ENCODE peak calls at places on chromosomes 5 and 9, in four cellular contexts. B is RWPE2; K is NCI-H460; L is stimulated activated CD8-positive, alpha-beta memory T cell treated with anti-CD3 and anti-CD28 coated beads, Interleukin-12 subunit alpha, Interleukin-12 subunit beta, amount 100 ng/mL, for 4 hours. Y is an unnamed sample.

GRCh38 chr5:63398346-63398745 is 563.9 kb downstream of the HTR1A start:
- DNase-seq in B (no peak), K (no peak), L (no peak), Y (no peak)

GRCh38 chr9:96884443-96884842 is 30.1 kb upstream of the ZNF782 start:
- DNase-seq in B (peak), K (no peak), L (no peak), Y (no peak)

GRCh38 chr5:172107606-172108005 is 80.4 kb downstream of the STK10 start:
- DNase-seq in B (no peak), K (no peak), L (no peak), Y (no peak)

GRCh38 chr9:2816476-2817141 is 27.3 kb downstream of the PUM3 start:
- DNase-seq in B (no peak), K (no peak), L (no peak), Y (no peak)

GRCh38 chr5:59798862-59799667 is 94.5 kb downstream of the PDE4D start:
- DNase-seq in B (no peak), K (no peak), L (no peak), Y (no peak)

GRCh38 chr5:120942551-120942950 is 478.5 kb downstream of the PRR16 start:
- DNase-seq in B (no peak), K (no peak), L (no peak), Y (no peak)

GRCh38 chr9:99824378-99825157 is 2.9 kb downstream of the NR4A3 start:
- DNase-seq in B (no peak), K (no peak), L (peak), Y (no peak)

GRCh38 chr5:177296581-177296980 is 6.9 kb downstream of the RAB24 start:
- DNase-seq in B (no peak), K (no peak), L (no peak), Y (no peak)

GRCh38 chr5:73419414-73420390 is 28.9 kb downstream of the FOXD1 start:
- DNase-seq in B (no peak), K (no peak), L (no peak), Y (no peak)

GRCh38 chr9:703392-703791 is 138.1 kb upstream of the DMRT1 start:
- DNase-seq in B (no peak), K (no peak), L (no peak), Y (no peak)

GRCh38 chr9:24712190-24712589 is 166.5 kb upstream of the IZUMO3 start:
- DNase-seq in B (no peak), K (no peak), L (no peak), Y (no peak)

GRCh38 chr5:161305601-161306000 is 240.9 kb downstream of the GABRB2 start:
- DNase-seq in B (no peak), K (no peak), L (no peak), Y (no peak)

GRCh38 chr5:11851402-11851801 is 52.8 kb downstream of the CTNND2 start:
- DNase-seq in B (no peak), K (no peak), L (no peak), Y (no peak)

GRCh38 chr5:176371621-176372539 is 6.6 kb downstream of the ARL10 start:
- DNase-seq in B (no peak), K (no peak), L (no peak), Y (no peak)

GRCh38 chr5:103035701-103036100 is 84.2 kb downstream of the GIN1 start:
- DNase-seq in B (no peak), K (no peak), L (no peak), Y (no peak)

GRCh38 chr9:112629890-112630485 is 87.9 kb downstream of the INIP start:
- DNase-seq in B (no peak), K (no peak), L (no peak), Y (no peak)

GRCh38 chr9:132754236-132754635 is 84.0 kb downstream of the GTF3C4 start:
- DNase-seq in B (no peak), K (no peak), L (no peak), Y (no peak)

GRCh38 chr9:79664375-79664825 is 92.6 kb downstream of the TLE4 start:
- DNase-seq in B (no peak), K (no peak), L (no peak), Y (no peak)

GRCh38 chr5:10461904-10462542 is 20.3 kb downstream of the ROPN1L start:
- DNase-seq in B (no peak), K (no peak), L (no peak), Y (no peak)

GRCh38 chr5:172607213-172607793 is 33.8 kb upstream of the NEURL1B start:
- DNase-seq in B (no peak), K (no peak), L (no peak), Y (no peak)

GRCh38 chr9:99057665-99058625 is 47.0 kb upstream of the TGFBR1 start:
- DNase-seq in B (no peak), K (no peak), L (peak), Y (no peak)

GRCh38 chr5:34609951-34610431 is 46.1 kb upstream of the RAI14 start:
- DNase-seq in B (no peak), K (no peak), L (no peak), Y (no peak)

GRCh38 chr9:4738866-4739586 is 2.0 kb downstream of the AK3 start:
- DNase-seq in B (no peak), K (no peak), L (no peak), Y (no peak)

GRCh38 chr9:95552814-95553546 is 36.2 kb upstream of the PTCH1 start:
- DNase-seq in B (no peak), K (no peak), L (no peak), Y (no peak)

GRCh38 chr9:12681620-12682019 is 11.6 kb upstream of the TYRP1 start:
- DNase-seq in B (no peak), K (no peak), L (no peak), Y (no peak)

GRCh38 chr5:135127604-135128240 is 93.7 kb upstream of the PITX1 start:
- DNase-seq in B (peak), K (peak), L (no peak), Y (no peak)

GRCh38 chr5:1665231-1665630 is 134.4 kb downstream of the MRPL36 start:
- DNase-seq in B (no peak), K (no peak), L (no peak), Y (no peak)

GRCh38 chr9:136133191-136133958 is 14.7 kb upstream of the TMEM250 start:
- DNase-seq in B (no peak), K (no peak), L (no peak), Y (no peak)

GRCh38 chr5:159459132-159459627 is 128.9 kb upstream of the IL12B start:
- DNase-seq in B (no peak), K (no peak), L (no peak), Y (no peak)

GRCh38 chr5:42745856-42746255 is 10.8 kb upstream of the CCDC152 start:
- DNase-seq in B (no peak), K (no peak), L (no peak), Y (no peak)

GRCh38 chr9:93298498-93299417 is 114.8 kb downstream of the WNK2 start:
- DNase-seq in B (no peak), K (no peak), L (no peak), Y (no peak)

GRCh38 chr5:66849803-66850202 is 253.6 kb downstream of the MAST4 start:
- DNase-seq in B (no peak), K (no peak), L (no peak), Y (no peak)